ENCODE peak calls at places on chromosomes 6 and 20, in eight cellular contexts. One of them, this sample, is unnamed. For H3K9me3, the result is how much of the 10 kb centered on the place peaks cover.

GRCh38 chr20:32681175-32682084 is 7.7 kb upstream of the C20orf203 start:
- DNase-seq in CD8-positive, alpha-beta T cell: no peak
- DNase-seq in spleen: no peak
- DNase-seq in A549: no peak
- DNase-seq in left lung: no peak
- DNase-seq in PC-3: peak
- DNase-seq in HCT116: no peak
- DNase-seq in IMR-90: peak
- DNase-seq in this sample: no peak

GRCh38 chr6:20444786-20445271 is 43.1 kb downstream of the E2F3 start:
- DNase-seq in left lung: no peak
- DNase-seq in IMR-90: peak
- DNase-seq in PC-3: peak
- DNase-seq in spleen: no peak
- DNase-seq in A549: peak
- DNase-seq in HCT116: no peak
- DNase-seq in CD8-positive, alpha-beta T cell: no peak
- DNase-seq in this sample: no peak

GRCh38 chr6:19851273-19852089 is 14.3 kb downstream of the ID4 start:
- DNase-seq in spleen: no peak
- DNase-seq in HCT116: peak
- DNase-seq in left lung: no peak
- DNase-seq in PC-3: peak
- DNase-seq in IMR-90: peak
- DNase-seq in CD8-positive, alpha-beta T cell: no peak
- DNase-seq in A549: peak
- DNase-seq in this sample: no peak

GRCh38 chr6:4776967-4777925 is 1.0 kb downstream of the CDYL start:
- DNase-seq in A549: no peak
- DNase-seq in PC-3: peak
- DNase-seq in HCT116: no peak
- DNase-seq in CD8-positive, alpha-beta T cell: peak
- DNase-seq in spleen: no peak
- DNase-seq in left lung: no peak
- DNase-seq in IMR-90: peak
- DNase-seq in this sample: peak

GRCh38 chr20:57385940-57386339 is 5.3 kb upstream of the RBM38 start:
- DNase-seq in IMR-90: no peak
- DNase-seq in A549: no peak
- DNase-seq in spleen: peak
- DNase-seq in HCT116: no peak
- DNase-seq in PC-3: no peak
- DNase-seq in left lung: peak
- DNase-seq in CD8-positive, alpha-beta T cell: no peak
- DNase-seq in this sample: no peak

GRCh38 chr6:91081452-91082067 is 494.7 kb upstream of the MAP3K7 start:
- DNase-seq in A549: peak
- DNase-seq in PC-3: peak
- DNase-seq in CD8-positive, alpha-beta T cell: no peak
- DNase-seq in HCT116: peak
- DNase-seq in IMR-90: peak
- DNase-seq in left lung: no peak
- DNase-seq in spleen: no peak
- DNase-seq in this sample: no peak

GRCh38 chr6:108587258-108588059 is 26.7 kb downstream of the FOXO3 start:
- DNase-seq in left lung: no peak
- DNase-seq in CD8-positive, alpha-beta T cell: no peak
- DNase-seq in IMR-90: peak
- DNase-seq in spleen: no peak
- DNase-seq in A549: no peak
- DNase-seq in PC-3: peak
- DNase-seq in HCT116: no peak
- DNase-seq in this sample: no peak

GRCh38 chr6:112622036-112622435 is 274.9 kb downstream of the RFPL4B start:
- DNase-seq in spleen: no peak
- DNase-seq in CD8-positive, alpha-beta T cell: no peak
- DNase-seq in HCT116: no peak
- DNase-seq in PC-3: no peak
- DNase-seq in left lung: no peak
- DNase-seq in A549: no peak
- DNase-seq in IMR-90: no peak
- DNase-seq in this sample: no peak

GRCh38 chr20:57973886-57974285 is 254.6 kb downstream of the ANKRD60 start:
- DNase-seq in IMR-90: no peak
- DNase-seq in A549: no peak
- DNase-seq in HCT116: no peak
- DNase-seq in left lung: no peak
- DNase-seq in spleen: no peak
- DNase-seq in PC-3: no peak
- DNase-seq in CD8-positive, alpha-beta T cell: no peak
- DNase-seq in this sample: no peak

GRCh38 chr20:62183426-62184142 is 756 bp downstream of the MTG2 start:
- DNase-seq in spleen: peak
- DNase-seq in CD8-positive, alpha-beta T cell: no peak
- DNase-seq in IMR-90: no peak
- DNase-seq in PC-3: no peak
- DNase-seq in left lung: no peak
- DNase-seq in HCT116: no peak
- DNase-seq in A549: peak
- DNase-seq in this sample: no peak

GRCh38 chr6:148580442-148580841 is 166.4 kb upstream of the UST start:
- DNase-seq in HCT116: no peak
- DNase-seq in A549: no peak
- DNase-seq in left lung: no peak
- DNase-seq in IMR-90: no peak
- DNase-seq in PC-3: peak
- DNase-seq in CD8-positive, alpha-beta T cell: no peak
- DNase-seq in spleen: no peak
- DNase-seq in this sample: no peak

GRCh38 chr6:148578837-148579236 is 168.0 kb upstream of the UST start:
- DNase-seq in left lung: no peak
- DNase-seq in spleen: no peak
- DNase-seq in A549: no peak
- DNase-seq in CD8-positive, alpha-beta T cell: no peak
- DNase-seq in IMR-90: no peak
- DNase-seq in HCT116: no peak
- DNase-seq in PC-3: no peak
- DNase-seq in this sample: no peak

GRCh38 chr6:148577687-148578488 is 168.9 kb upstream of the UST start:
- DNase-seq in CD8-positive, alpha-beta T cell: no peak
- DNase-seq in spleen: peak
- DNase-seq in left lung: peak
- DNase-seq in PC-3: peak
- DNase-seq in A549: peak
- DNase-seq in HCT116: peak
- DNase-seq in IMR-90: peak
- DNase-seq in this sample: peak

GRCh38 chr6:148578489-148578814 is 168.4 kb upstream of the UST start:
- DNase-seq in spleen: no peak
- DNase-seq in A549: no peak
- DNase-seq in IMR-90: no peak
- DNase-seq in CD8-positive, alpha-beta T cell: no peak
- DNase-seq in HCT116: no peak
- DNase-seq in left lung: no peak
- DNase-seq in PC-3: no peak
- DNase-seq in this sample: no peak

GRCh38 chr6:148583631-148584030 is 163.2 kb upstream of the UST start:
- DNase-seq in left lung: no peak
- DNase-seq in CD8-positive, alpha-beta T cell: no peak
- DNase-seq in PC-3: no peak
- DNase-seq in IMR-90: no peak
- DNase-seq in HCT116: no peak
- DNase-seq in A549: no peak
- DNase-seq in spleen: no peak
- DNase-seq in this sample: no peak
- H3K9me3 ChIP-seq in left lung: under half
- H3K9me3 ChIP-seq in CD8-positive, alpha-beta T cell: under half
- H3K9me3 ChIP-seq in PC-3: under half
- H3K9me3 ChIP-seq in IMR-90: under half
- H3K9me3 ChIP-seq in HCT116: under half
- H3K9me3 ChIP-seq in A549: under half
- H3K9me3 ChIP-seq in spleen: under half
- H3K9me3 ChIP-seq in this sample: under half

DNA sequence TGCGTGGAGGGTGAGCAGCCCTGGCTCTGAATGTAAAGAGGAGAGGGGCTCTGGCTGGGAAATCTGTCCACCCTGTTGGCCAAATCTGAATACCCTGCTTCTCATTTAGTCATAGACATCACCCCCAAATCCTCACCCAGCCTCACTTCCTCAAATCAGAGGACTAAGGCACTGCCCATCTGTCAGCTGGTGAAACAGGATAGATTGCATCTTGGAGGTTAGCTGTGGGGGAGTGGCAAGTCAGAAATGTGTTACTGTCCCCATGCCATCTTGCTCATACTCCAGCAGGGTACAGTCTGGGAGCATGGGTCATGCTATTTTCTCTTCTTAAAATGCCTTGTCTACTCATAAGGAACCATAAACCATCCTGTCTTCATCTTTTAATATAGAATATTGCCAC is 9.5 kb upstream of the DTNBP1 start:
- DNase-seq in left lung: no peak
- DNase-seq in A549: no peak
- DNase-seq in spleen: no peak
- DNase-seq in IMR-90: no peak
- DNase-seq in HCT116: no peak
- DNase-seq in PC-3: peak
- DNase-seq in CD8-positive, alpha-beta T cell: no peak
- DNase-seq in this sample: no peak
- H3K9me3 ChIP-seq in left lung: under half
- H3K9me3 ChIP-seq in A549: under half
- H3K9me3 ChIP-seq in spleen: under half
- H3K9me3 ChIP-seq in IMR-90: under half
- H3K9me3 ChIP-seq in HCT116: under half
- H3K9me3 ChIP-seq in PC-3: under half
- H3K9me3 ChIP-seq in CD8-positive, alpha-beta T cell: under half
- H3K9me3 ChIP-seq in this sample: under half

GRCh38 chr20:41573955-41574354 is 44.2 kb downstream of the CHD6 start:
- DNase-seq in left lung: no peak
- DNase-seq in PC-3: no peak
- DNase-seq in CD8-positive, alpha-beta T cell: no peak
- DNase-seq in A549: no peak
- DNase-seq in HCT116: no peak
- DNase-seq in IMR-90: no peak
- DNase-seq in spleen: no peak
- DNase-seq in this sample: no peak
- H3K9me3 ChIP-seq in left lung: under half
- H3K9me3 ChIP-seq in PC-3: under half
- H3K9me3 ChIP-seq in CD8-positive, alpha-beta T cell: under half
- H3K9me3 ChIP-seq in A549: under half
- H3K9me3 ChIP-seq in HCT116: under half
- H3K9me3 ChIP-seq in IMR-90: under half
- H3K9me3 ChIP-seq in spleen: under half
- H3K9me3 ChIP-seq in this sample: under half

GRCh38 chr6:155346957-155347356 is 32.7 kb upstream of the TFB1M start:
- DNase-seq in PC-3: no peak
- DNase-seq in HCT116: no peak
- DNase-seq in spleen: no peak
- DNase-seq in CD8-positive, alpha-beta T cell: no peak
- DNase-seq in A549: no peak
- DNase-seq in left lung: no peak
- DNase-seq in IMR-90: no peak
- DNase-seq in this sample: no peak
- H3K9me3 ChIP-seq in PC-3: under half
- H3K9me3 ChIP-seq in HCT116: under half
- H3K9me3 ChIP-seq in spleen: under half
- H3K9me3 ChIP-seq in CD8-positive, alpha-beta T cell: under half
- H3K9me3 ChIP-seq in A549: under half
- H3K9me3 ChIP-seq in left lung: under half
- H3K9me3 ChIP-seq in IMR-90: under half
- H3K9me3 ChIP-seq in this sample: under half

GRCh38 chr20:59677586-59677985 is 73.2 kb downstream of the PHACTR3 start:
- DNase-seq in spleen: no peak
- DNase-seq in PC-3: no peak
- DNase-seq in A549: no peak
- DNase-seq in CD8-positive, alpha-beta T cell: no peak
- DNase-seq in left lung: no peak
- DNase-seq in HCT116: no peak
- DNase-seq in IMR-90: no peak
- DNase-seq in this sample: no peak

GRCh38 chr20:59678286-59678685 is 73.9 kb downstream of the PHACTR3 start:
- DNase-seq in left lung: no peak
- DNase-seq in spleen: no peak
- DNase-seq in A549: no peak
- DNase-seq in IMR-90: no peak
- DNase-seq in HCT116: no peak
- DNase-seq in PC-3: no peak
- DNase-seq in CD8-positive, alpha-beta T cell: no peak
- DNase-seq in this sample: no peak

GRCh38 chr20:59676126-59676876 is 72.0 kb downstream of the PHACTR3 start:
- DNase-seq in A549: no peak
- DNase-seq in left lung: no peak
- DNase-seq in HCT116: no peak
- DNase-seq in CD8-positive, alpha-beta T cell: no peak
- DNase-seq in PC-3: no peak
- DNase-seq in IMR-90: no peak
- DNase-seq in spleen: no peak
- DNase-seq in this sample: no peak

GRCh38 chr20:59678951-59679350 is 74.6 kb downstream of the PHACTR3 start:
- DNase-seq in left lung: no peak
- DNase-seq in PC-3: no peak
- DNase-seq in CD8-positive, alpha-beta T cell: no peak
- DNase-seq in HCT116: no peak
- DNase-seq in A549: no peak
- DNase-seq in spleen: no peak
- DNase-seq in IMR-90: no peak
- DNase-seq in this sample: no peak

DNA sequence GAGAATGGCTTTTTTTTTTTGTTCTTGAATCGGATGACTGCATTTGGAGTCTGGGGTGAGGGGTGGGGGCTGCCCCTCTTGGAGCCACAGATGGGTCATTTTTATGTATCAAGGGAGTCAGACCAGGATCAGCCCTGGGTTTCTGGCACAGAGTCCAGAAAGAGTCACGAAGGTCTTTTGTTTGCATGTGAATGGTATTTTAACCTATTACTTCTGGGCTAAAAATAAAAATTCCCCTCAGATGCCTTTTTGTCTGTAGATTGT is 72.5 kb downstream of the PHACTR3 start:
- DNase-seq in HCT116: no peak
- DNase-seq in IMR-90: no peak
- DNase-seq in PC-3: no peak
- DNase-seq in A549: no peak
- DNase-seq in CD8-positive, alpha-beta T cell: no peak
- DNase-seq in spleen: no peak
- DNase-seq in left lung: no peak
- DNase-seq in this sample: no peak
- H3K9me3 ChIP-seq in HCT116: under half
- H3K9me3 ChIP-seq in IMR-90: under half
- H3K9me3 ChIP-seq in PC-3: under half
- H3K9me3 ChIP-seq in A549: under half
- H3K9me3 ChIP-seq in CD8-positive, alpha-beta T cell: under half
- H3K9me3 ChIP-seq in spleen: under half
- H3K9me3 ChIP-seq in left lung: under half
- H3K9me3 ChIP-seq in this sample: under half

DNA sequence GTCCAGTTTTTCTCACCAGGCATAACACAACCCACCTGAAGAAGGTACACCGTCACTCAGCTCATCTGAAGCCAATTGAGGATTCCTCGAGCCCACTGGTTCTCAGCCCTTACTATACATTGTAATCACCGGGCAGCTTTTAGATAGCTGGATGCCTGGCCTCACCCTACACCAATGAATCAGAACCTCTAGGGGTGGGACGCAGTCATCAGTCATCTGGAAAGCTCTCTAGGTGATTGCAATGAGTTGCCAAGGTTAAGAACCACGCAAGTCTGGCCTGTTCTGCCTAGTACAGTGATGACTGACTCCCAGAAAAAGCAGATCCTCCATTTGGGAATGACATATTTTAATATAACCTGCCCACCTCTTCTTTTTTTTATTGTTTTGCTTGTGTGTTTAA is 41.1 kb downstream of the MC3R start:
- DNase-seq in left lung: no peak
- DNase-seq in HCT116: no peak
- DNase-seq in spleen: no peak
- DNase-seq in PC-3: no peak
- DNase-seq in A549: no peak
- DNase-seq in IMR-90: no peak
- DNase-seq in CD8-positive, alpha-beta T cell: no peak
- DNase-seq in this sample: no peak
- H3K9me3 ChIP-seq in left lung: under half
- H3K9me3 ChIP-seq in HCT116: under half
- H3K9me3 ChIP-seq in spleen: under half
- H3K9me3 ChIP-seq in PC-3: under half
- H3K9me3 ChIP-seq in A549: under half
- H3K9me3 ChIP-seq in IMR-90: under half
- H3K9me3 ChIP-seq in CD8-positive, alpha-beta T cell: under half
- H3K9me3 ChIP-seq in this sample: under half